ENCODE peak calls at places on chromosomes 3 and 15, in eight cellular contexts. R is activated CD4-positive, alpha-beta memory T cell treated with anti-CD3 and anti-CD28 coated beads for 36 hours; A is foreskin fibroblast; C is iris pigment epithelial cell; F is C1 segment of cervical spinal cord; B is renal cortical epithelial cell; N is CD8-positive, alpha-beta T cell; K is NCI-H345. E is an unnamed sample.

GRCh38 chr3:52552089-52552488 is 15.7 kb downstream of the UQCC5 start:
- DNase-seq in R (no peak), A (no peak), C (peak), F (no peak), B (peak), N (no peak), K (no peak), E (peak)

GRCh38 chr15:39362832-39363561 is 217.9 kb upstream of the THBS1 start:
- DNase-seq in R (no peak), A (peak), C (peak), F (no peak), B (no peak), N (no peak), K (no peak), E (peak)

GRCh38 chr15:56744701-56745683 is 11.7 kb upstream of the ZNF280D start:
- DNase-seq in R (no peak), A (no peak), C (peak), F (no peak), B (no peak), N (no peak), K (no peak), E (no peak)

GRCh38 chr3:149373235-149374125 is 4.0 kb downstream of the TM4SF1 start:
- DNase-seq in R (no peak), A (peak), C (peak), F (no peak), B (peak), N (no peak), K (no peak), E (no peak)

GRCh38 chr15:67685008-67685599 is 140.2 kb upstream of the SKOR1 start:
- DNase-seq in R (no peak), A (peak), C (peak), F (no peak), B (peak), N (no peak), K (peak), E (peak)

GRCh38 chr15:81924667-81925183 is 121.1 kb downstream of the MEX3B start:
- DNase-seq in R (no peak), A (no peak), C (no peak), F (no peak), B (no peak), N (no peak), K (no peak), E (peak)

GRCh38 chr3:56202997-56203396 is 265.3 kb downstream of the ERC2 start:
- DNase-seq in R (no peak), A (no peak), C (no peak), F (no peak), B (no peak), N (no peak), K (no peak), E (no peak)

GRCh38 chr3:183260167-183260904 is 7.3 kb downstream of the B3GNT5 start:
- DNase-seq in R (no peak), A (no peak), C (peak), F (no peak), B (peak), N (no peak), K (no peak), E (no peak)

GRCh38 chr3:80233576-80233975 is 465.8 kb upstream of the ROBO1 start:
- DNase-seq in R (no peak), A (no peak), C (peak), F (no peak), B (peak), N (no peak), K (no peak), E (no peak)

GRCh38 chr3:73071952-73072351 is 10.5 kb downstream of the EBLN2 start:
- DNase-seq in R (no peak), A (no peak), C (no peak), F (no peak), B (no peak), N (no peak), K (no peak), E (no peak)

GRCh38 chr3:15514663-15515357 is 6.7 kb downstream of the COLQ start:
- DNase-seq in R (no peak), A (no peak), C (no peak), F (no peak), B (no peak), N (no peak), K (no peak), E (no peak)

GRCh38 chr3:126539558-126540250 is 15.7 kb downstream of the CHST13 start:
- DNase-seq in R (no peak), A (no peak), C (no peak), F (no peak), B (no peak), N (no peak), K (no peak), E (no peak)

GRCh38 chr3:187997490-187997889 is 156.5 kb upstream of the LPP start:
- DNase-seq in R (no peak), A (no peak), C (no peak), F (no peak), B (peak), N (no peak), K (no peak), E (no peak)

GRCh38 chr15:37019479-37020433 is 80.6 kb downstream of the MEIS2 start:
- DNase-seq in R (no peak), A (no peak), C (peak), F (no peak), B (no peak), N (no peak), K (peak), E (peak)

GRCh38 chr3:169390741-169391300 is 272.7 kb downstream of the MECOM start:
- DNase-seq in R (no peak), A (no peak), C (no peak), F (no peak), B (peak), N (no peak), K (no peak), E (peak)

GRCh38 chr3:74000715-74001114 is 376.0 kb upstream of the PDZRN3 start:
- DNase-seq in R (no peak), A (peak), C (no peak), F (no peak), B (no peak), N (no peak), K (no peak), E (peak)

GRCh38 chr3:124133366-124133940 is 141.5 kb upstream of the ROPN1 start:
- DNase-seq in R (no peak), A (no peak), C (no peak), F (no peak), B (no peak), N (no peak), K (no peak), E (no peak)

GRCh38 chr15:79133309-79133708 is 42.7 kb upstream of the RASGRF1 start:
- DNase-seq in R (no peak), A (no peak), C (no peak), F (no peak), B (no peak), N (no peak), K (no peak), E (no peak)

GRCh38 chr3:173770011-173770410 is 372.5 kb downstream of the NLGN1 start:
- DNase-seq in R (no peak), A (no peak), C (peak), F (no peak), B (peak), N (no peak), K (no peak), E (peak)

GRCh38 chr3:197592361-197593045 is 36.7 kb upstream of the BDH1 start:
- DNase-seq in R (peak), A (no peak), C (no peak), F (no peak), B (no peak), N (no peak), K (no peak), E (no peak)

GRCh38 chr3:102332934-102333333 is 101.9 kb upstream of the ZPLD1 start:
- DNase-seq in R (no peak), A (no peak), C (no peak), F (no peak), B (no peak), N (no peak), K (no peak), E (no peak)

GRCh38 chr15:66789029-66790025 is 87.3 kb downstream of the SMAD6 start:
- DNase-seq in R (no peak), A (peak), C (peak), F (no peak), B (peak), N (no peak), K (no peak), E (peak)

GRCh38 chr3:37726445-37727000 is 135.2 kb upstream of the CTDSPL start:
- DNase-seq in R (no peak), A (no peak), C (no peak), F (no peak), B (no peak), N (no peak), K (no peak), E (peak)

GRCh38 chr15:79943820-79944219 is 27.2 kb downstream of the BCL2A1 start:
- DNase-seq in R (no peak), A (peak), C (peak), F (no peak), B (peak), N (no peak), K (no peak), E (no peak)

GRCh38 chr3:102163039-102163817 is 271.6 kb upstream of the ZPLD1 start:
- DNase-seq in R (no peak), A (peak), C (peak), F (no peak), B (peak), N (no peak), K (no peak), E (peak)

GRCh38 chr15:41659855-41660234 is 360 bp upstream of the MGA start:
- DNase-seq in R (no peak), A (no peak), C (peak), F (no peak), B (no peak), N (no peak), K (no peak), E (no peak)

GRCh38 chr3:13132281-13132680 is 59.1 kb upstream of the IQSEC1 start:
- DNase-seq in R (no peak), A (no peak), C (no peak), F (no peak), B (no peak), N (no peak), K (no peak), E (no peak)

GRCh38 chr3:121948641-121949040 is 54.4 kb downstream of the SLC15A2 start:
- DNase-seq in R (no peak), A (no peak), C (no peak), F (no peak), B (no peak), N (no peak), K (no peak), E (no peak)

GRCh38 chr3:173708191-173708590 is 310.6 kb downstream of the NLGN1 start:
- DNase-seq in R (no peak), A (no peak), C (no peak), F (no peak), B (no peak), N (no peak), K (no peak), E (no peak)

GRCh38 chr3:71710906-71711494 is 14.2 kb downstream of the EIF4E3 start:
- DNase-seq in R (no peak), A (peak), C (peak), F (no peak), B (peak), N (no peak), K (peak), E (peak)

GRCh38 chr15:84878504-84878903 is 6.0 kb upstream of the SLC28A1 start:
- DNase-seq in R (peak), A (peak), C (peak), F (peak), B (peak), N (peak), K (peak), E (peak)

GRCh38 chr3:52321481-52321880 is 5.4 kb downstream of the DNAH1 start:
- DNase-seq in R (no peak), A (no peak), C (no peak), F (no peak), B (no peak), N (no peak), K (no peak), E (no peak)

GRCh38 chr15:72994778-72995177 is 57.5 kb upstream of the NEO1 start:
- DNase-seq in R (no peak), A (no peak), C (no peak), F (no peak), B (no peak), N (no peak), K (peak), E (peak)

GRCh38 chr3:71006810-71007785 is 576.4 kb downstream of the FOXP1 start:
- DNase-seq in R (no peak), A (no peak), C (no peak), F (no peak), B (peak), N (no peak), K (peak), E (peak)

GRCh38 chr15:101773496-101774100 is 29.7 kb upstream of the OR4F6 start:
- DNase-seq in R (peak), A (no peak), C (no peak), F (no peak), B (no peak), N (no peak), K (no peak), E (no peak)

GRCh38 chr3:65146149-65146548 is 458.3 kb upstream of the ADAMTS9 start:
- DNase-seq in R (no peak), A (no peak), C (peak), F (no peak), B (peak), N (no peak), K (no peak), E (peak)

GRCh38 chr3:132311860-132312259 is 5.3 kb upstream of the ACP3 start:
- DNase-seq in R (no peak), A (no peak), C (no peak), F (no peak), B (no peak), N (no peak), K (no peak), E (peak)

GRCh38 chr3:42736531-42736930 is 33.9 kb upstream of the HHATL start:
- DNase-seq in R (no peak), A (no peak), C (no peak), F (no peak), B (no peak), N (no peak), K (no peak), E (no peak)

GRCh38 chr15:67105065-67105951 is 39.9 kb downstream of the SMAD3 start:
- DNase-seq in R (no peak), A (peak), C (peak), F (no peak), B (peak), N (no peak), K (no peak), E (peak)

GRCh38 chr15:92869263-92869940 is 30.7 kb upstream of the CHD2 start:
- DNase-seq in R (no peak), A (peak), C (peak), F (no peak), B (peak), N (no peak), K (no peak), E (peak)